ENCODE peak calls at places on chromosomes 5 and 9, in six cellular contexts. One of them, this sample, is unnamed.

GRCh38 chr5:53446908-53447307 is 33.5 kb upstream of the FST start:
- DNase-seq in activated naive CD4-positive, alpha-beta T cell treated with anti-CD3 and anti-CD28 coated beads, Interleukin-2, amount 10 ng/mL, durations not matched to agents 7 days and 5 days: no peak
- DNase-seq in activated CD8-positive, alpha-beta memory T cell treated with anti-CD3 and anti-CD28 coated beads, Interleukin-2, amount 10 ng/mL, durations not matched to agents 7 days and 5 days: no peak
- DNase-seq in Caki2: no peak
- DNase-seq in AG04450: no peak
- DNase-seq in endodermal cell: no peak
- DNase-seq in this sample: peak

GRCh38 chr5:150122158-150122510 is 33.5 kb downstream of the PDGFRB start:
- DNase-seq in endodermal cell: peak
- DNase-seq in activated naive CD4-positive, alpha-beta T cell treated with anti-CD3 and anti-CD28 coated beads, Interleukin-2, amount 10 ng/mL, durations not matched to agents 7 days and 5 days: peak
- DNase-seq in activated CD8-positive, alpha-beta memory T cell treated with anti-CD3 and anti-CD28 coated beads, Interleukin-2, amount 10 ng/mL, durations not matched to agents 7 days and 5 days: peak
- DNase-seq in Caki2: peak
- DNase-seq in AG04450: no peak
- DNase-seq in this sample: peak

GRCh38 chr5:86968311-86968753 is 299.4 kb upstream of the RASA1 start:
- DNase-seq in activated CD8-positive, alpha-beta memory T cell treated with anti-CD3 and anti-CD28 coated beads, Interleukin-2, amount 10 ng/mL, durations not matched to agents 7 days and 5 days: no peak
- DNase-seq in Caki2: peak
- DNase-seq in AG04450: peak
- DNase-seq in endodermal cell: peak
- DNase-seq in activated naive CD4-positive, alpha-beta T cell treated with anti-CD3 and anti-CD28 coated beads, Interleukin-2, amount 10 ng/mL, durations not matched to agents 7 days and 5 days: no peak
- DNase-seq in this sample: peak

GRCh38 chr5:56951946-56952691 is at the start of gene MIER3:
- DNase-seq in Caki2: peak
- DNase-seq in endodermal cell: peak
- DNase-seq in AG04450: peak
- DNase-seq in activated naive CD4-positive, alpha-beta T cell treated with anti-CD3 and anti-CD28 coated beads, Interleukin-2, amount 10 ng/mL, durations not matched to agents 7 days and 5 days: peak
- DNase-seq in activated CD8-positive, alpha-beta memory T cell treated with anti-CD3 and anti-CD28 coated beads, Interleukin-2, amount 10 ng/mL, durations not matched to agents 7 days and 5 days: peak
- DNase-seq in this sample: peak

GRCh38 chr9:115396071-115396529 is 278.1 kb upstream of the TNC start:
- DNase-seq in Caki2: no peak
- DNase-seq in activated CD8-positive, alpha-beta memory T cell treated with anti-CD3 and anti-CD28 coated beads, Interleukin-2, amount 10 ng/mL, durations not matched to agents 7 days and 5 days: no peak
- DNase-seq in activated naive CD4-positive, alpha-beta T cell treated with anti-CD3 and anti-CD28 coated beads, Interleukin-2, amount 10 ng/mL, durations not matched to agents 7 days and 5 days: no peak
- DNase-seq in endodermal cell: no peak
- DNase-seq in AG04450: no peak
- DNase-seq in this sample: no peak

GRCh38 chr5:137374110-137374853 is 124.8 kb downstream of the SPOCK1 start:
- DNase-seq in endodermal cell: no peak
- DNase-seq in activated naive CD4-positive, alpha-beta T cell treated with anti-CD3 and anti-CD28 coated beads, Interleukin-2, amount 10 ng/mL, durations not matched to agents 7 days and 5 days: no peak
- DNase-seq in activated CD8-positive, alpha-beta memory T cell treated with anti-CD3 and anti-CD28 coated beads, Interleukin-2, amount 10 ng/mL, durations not matched to agents 7 days and 5 days: no peak
- DNase-seq in Caki2: no peak
- DNase-seq in AG04450: no peak
- DNase-seq in this sample: no peak

GRCh38 chr5:131396015-131396414 is 132.2 kb downstream of the CDC42SE2 start:
- DNase-seq in activated naive CD4-positive, alpha-beta T cell treated with anti-CD3 and anti-CD28 coated beads, Interleukin-2, amount 10 ng/mL, durations not matched to agents 7 days and 5 days: peak
- DNase-seq in Caki2: no peak
- DNase-seq in AG04450: no peak
- DNase-seq in endodermal cell: no peak
- DNase-seq in activated CD8-positive, alpha-beta memory T cell treated with anti-CD3 and anti-CD28 coated beads, Interleukin-2, amount 10 ng/mL, durations not matched to agents 7 days and 5 days: no peak
- DNase-seq in this sample: no peak

GRCh38 chr5:66129184-66129583 is 14.9 kb upstream of the SREK1 start:
- DNase-seq in AG04450: no peak
- DNase-seq in activated CD8-positive, alpha-beta memory T cell treated with anti-CD3 and anti-CD28 coated beads, Interleukin-2, amount 10 ng/mL, durations not matched to agents 7 days and 5 days: no peak
- DNase-seq in endodermal cell: no peak
- DNase-seq in Caki2: no peak
- DNase-seq in activated naive CD4-positive, alpha-beta T cell treated with anti-CD3 and anti-CD28 coated beads, Interleukin-2, amount 10 ng/mL, durations not matched to agents 7 days and 5 days: no peak
- DNase-seq in this sample: no peak

GRCh38 chr5:128905225-128906110 is 59.8 kb upstream of the SLC27A6 start:
- DNase-seq in Caki2: peak
- DNase-seq in activated naive CD4-positive, alpha-beta T cell treated with anti-CD3 and anti-CD28 coated beads, Interleukin-2, amount 10 ng/mL, durations not matched to agents 7 days and 5 days: peak
- DNase-seq in endodermal cell: peak
- DNase-seq in activated CD8-positive, alpha-beta memory T cell treated with anti-CD3 and anti-CD28 coated beads, Interleukin-2, amount 10 ng/mL, durations not matched to agents 7 days and 5 days: peak
- DNase-seq in AG04450: peak
- DNase-seq in this sample: peak

GRCh38 chr5:117794847-117795246 is 1193.5 kb downstream of the DTWD2 start:
- DNase-seq in AG04450: no peak
- DNase-seq in activated naive CD4-positive, alpha-beta T cell treated with anti-CD3 and anti-CD28 coated beads, Interleukin-2, amount 10 ng/mL, durations not matched to agents 7 days and 5 days: no peak
- DNase-seq in activated CD8-positive, alpha-beta memory T cell treated with anti-CD3 and anti-CD28 coated beads, Interleukin-2, amount 10 ng/mL, durations not matched to agents 7 days and 5 days: no peak
- DNase-seq in Caki2: no peak
- DNase-seq in endodermal cell: no peak
- DNase-seq in this sample: no peak

GRCh38 chr9:126957687-126958053 is 43.1 kb downstream of the RALGPS1 start:
- DNase-seq in activated CD8-positive, alpha-beta memory T cell treated with anti-CD3 and anti-CD28 coated beads, Interleukin-2, amount 10 ng/mL, durations not matched to agents 7 days and 5 days: no peak
- DNase-seq in AG04450: no peak
- DNase-seq in endodermal cell: no peak
- DNase-seq in activated naive CD4-positive, alpha-beta T cell treated with anti-CD3 and anti-CD28 coated beads, Interleukin-2, amount 10 ng/mL, durations not matched to agents 7 days and 5 days: no peak
- DNase-seq in Caki2: no peak
- DNase-seq in this sample: peak

GRCh38 chr9:34518110-34518616 is 4.6 kb downstream of the ENHO start:
- DNase-seq in endodermal cell: no peak
- DNase-seq in activated CD8-positive, alpha-beta memory T cell treated with anti-CD3 and anti-CD28 coated beads, Interleukin-2, amount 10 ng/mL, durations not matched to agents 7 days and 5 days: no peak
- DNase-seq in AG04450: no peak
- DNase-seq in activated naive CD4-positive, alpha-beta T cell treated with anti-CD3 and anti-CD28 coated beads, Interleukin-2, amount 10 ng/mL, durations not matched to agents 7 days and 5 days: no peak
- DNase-seq in Caki2: no peak
- DNase-seq in this sample: no peak

This sample was measured in RWPE1.